ENCODE peak calls at places on chromosome 4, in nine cellular contexts. One of them, this sample, is unnamed.

GRCh38 chr4:183905081-183905592 is at the start of gene STOX2:
- DNase-seq in lower lobe of right lung: peak; percentile 78
- DNase-seq in tibial nerve: peak; percentile 31
- DNase-seq in AG09319: no peak
- DNase-seq in ovary: peak; percentile 83
- DNase-seq in neural crest cell: peak; percentile 79
- DNase-seq in astrocyte of the spinal cord: peak; percentile 40
- DNase-seq in right atrium auricular region: peak; percentile 85
- DNase-seq in fibroblast of lung: peak; percentile 57
- DNase-seq in this sample: peak; percentile 28

GRCh38 chr4:130563185-130563890 is 1467.4 kb downstream of the C4orf33 start:
- DNase-seq in lower lobe of right lung: no peak
- DNase-seq in tibial nerve: peak; percentile 14
- DNase-seq in AG09319: peak; percentile 31
- DNase-seq in ovary: no peak
- DNase-seq in neural crest cell: peak; percentile 30
- DNase-seq in astrocyte of the spinal cord: peak; percentile 78
- DNase-seq in right atrium auricular region: peak; percentile 65
- DNase-seq in fibroblast of lung: peak; percentile 88
- DNase-seq in this sample: peak; percentile 73

GRCh38 chr4:63786181-63786580 is 623.1 kb downstream of the TECRL start:
- DNase-seq in lower lobe of right lung: no peak
- DNase-seq in tibial nerve: no peak
- DNase-seq in AG09319: no peak
- DNase-seq in ovary: no peak
- DNase-seq in neural crest cell: no peak
- DNase-seq in astrocyte of the spinal cord: no peak
- DNase-seq in right atrium auricular region: no peak
- DNase-seq in fibroblast of lung: no peak
- DNase-seq in this sample: no peak

GRCh38 chr4:85475631-85476233 is 782 bp downstream of the ARHGAP24 start:
- DNase-seq in lower lobe of right lung: peak; percentile 60
- DNase-seq in tibial nerve: no peak
- DNase-seq in AG09319: no peak
- DNase-seq in ovary: peak; percentile 55
- DNase-seq in neural crest cell: peak; percentile 37
- DNase-seq in astrocyte of the spinal cord: peak; percentile 33
- DNase-seq in right atrium auricular region: no peak
- DNase-seq in fibroblast of lung: peak; percentile 60
- DNase-seq in this sample: peak; percentile 65

GRCh38 chr4:145815027-145815612 is 123.5 kb downstream of the ZNF827 start:
- DNase-seq in lower lobe of right lung: no peak
- DNase-seq in tibial nerve: no peak
- DNase-seq in AG09319: no peak
- DNase-seq in ovary: no peak
- DNase-seq in neural crest cell: no peak
- DNase-seq in astrocyte of the spinal cord: no peak
- DNase-seq in right atrium auricular region: no peak
- DNase-seq in fibroblast of lung: no peak
- DNase-seq in this sample: no peak

GRCh38 chr4:139492429-139492828 is 38.5 kb downstream of the RAB33B start:
- DNase-seq in lower lobe of right lung: no peak
- DNase-seq in tibial nerve: no peak
- DNase-seq in AG09319: no peak
- DNase-seq in ovary: no peak
- DNase-seq in neural crest cell: no peak
- DNase-seq in astrocyte of the spinal cord: no peak
- DNase-seq in right atrium auricular region: no peak
- DNase-seq in fibroblast of lung: no peak
- DNase-seq in this sample: no peak

GRCh38 chr4:732911-733630 is 27.4 kb downstream of the PCGF3 start:
- DNase-seq in lower lobe of right lung: no peak
- DNase-seq in tibial nerve: no peak
- DNase-seq in AG09319: no peak
- DNase-seq in ovary: no peak
- DNase-seq in neural crest cell: no peak
- DNase-seq in astrocyte of the spinal cord: no peak
- DNase-seq in right atrium auricular region: no peak
- DNase-seq in fibroblast of lung: no peak
- DNase-seq in this sample: no peak

GRCh38 chr4:145565328-145565727 is 53.9 kb upstream of the MMAA start:
- DNase-seq in lower lobe of right lung: no peak
- DNase-seq in tibial nerve: no peak
- DNase-seq in AG09319: no peak
- DNase-seq in ovary: no peak
- DNase-seq in neural crest cell: no peak
- DNase-seq in astrocyte of the spinal cord: no peak
- DNase-seq in right atrium auricular region: no peak
- DNase-seq in fibroblast of lung: no peak
- DNase-seq in this sample: no peak

GRCh38 chr4:89821612-89822011 is 15.3 kb downstream of the SNCA start:
- DNase-seq in lower lobe of right lung: no peak
- DNase-seq in tibial nerve: no peak
- DNase-seq in AG09319: no peak
- DNase-seq in ovary: no peak
- DNase-seq in neural crest cell: no peak
- DNase-seq in astrocyte of the spinal cord: no peak
- DNase-seq in right atrium auricular region: no peak
- DNase-seq in fibroblast of lung: no peak
- DNase-seq in this sample: peak; percentile 4

GRCh38 chr4:134308910-134309309 is 107.3 kb upstream of the PABPC4L start:
- DNase-seq in lower lobe of right lung: no peak
- DNase-seq in tibial nerve: no peak
- DNase-seq in AG09319: no peak
- DNase-seq in ovary: no peak
- DNase-seq in neural crest cell: no peak
- DNase-seq in astrocyte of the spinal cord: no peak
- DNase-seq in right atrium auricular region: no peak
- DNase-seq in fibroblast of lung: no peak
- DNase-seq in this sample: no peak

GRCh38 chr4:83484500-83485431 is at the start of gene ABRAXAS1:
- DNase-seq in lower lobe of right lung: peak; percentile 96
- DNase-seq in tibial nerve: peak; percentile 91
- DNase-seq in AG09319: peak; percentile 79
- DNase-seq in ovary: peak; percentile 95
- DNase-seq in neural crest cell: peak; percentile 87
- DNase-seq in astrocyte of the spinal cord: peak; percentile 93
- DNase-seq in right atrium auricular region: peak; percentile 91
- DNase-seq in fibroblast of lung: peak; percentile 87
- DNase-seq in this sample: peak; percentile 93

GRCh38 chr4:83490876-83491450 is 6.1 kb upstream of the ABRAXAS1 start:
- DNase-seq in lower lobe of right lung: no peak
- DNase-seq in tibial nerve: no peak
- DNase-seq in AG09319: no peak
- DNase-seq in ovary: no peak
- DNase-seq in neural crest cell: no peak
- DNase-seq in astrocyte of the spinal cord: peak; percentile 41
- DNase-seq in right atrium auricular region: no peak
- DNase-seq in fibroblast of lung: peak; percentile 37
- DNase-seq in this sample: peak; percentile 55

GRCh38 chr4:83486457-83487129 is 1.7 kb upstream of the ABRAXAS1 start:
- DNase-seq in lower lobe of right lung: no peak
- DNase-seq in tibial nerve: no peak
- DNase-seq in AG09319: no peak
- DNase-seq in ovary: no peak
- DNase-seq in neural crest cell: no peak
- DNase-seq in astrocyte of the spinal cord: no peak
- DNase-seq in right atrium auricular region: no peak
- DNase-seq in fibroblast of lung: no peak
- DNase-seq in this sample: no peak

DNA sequence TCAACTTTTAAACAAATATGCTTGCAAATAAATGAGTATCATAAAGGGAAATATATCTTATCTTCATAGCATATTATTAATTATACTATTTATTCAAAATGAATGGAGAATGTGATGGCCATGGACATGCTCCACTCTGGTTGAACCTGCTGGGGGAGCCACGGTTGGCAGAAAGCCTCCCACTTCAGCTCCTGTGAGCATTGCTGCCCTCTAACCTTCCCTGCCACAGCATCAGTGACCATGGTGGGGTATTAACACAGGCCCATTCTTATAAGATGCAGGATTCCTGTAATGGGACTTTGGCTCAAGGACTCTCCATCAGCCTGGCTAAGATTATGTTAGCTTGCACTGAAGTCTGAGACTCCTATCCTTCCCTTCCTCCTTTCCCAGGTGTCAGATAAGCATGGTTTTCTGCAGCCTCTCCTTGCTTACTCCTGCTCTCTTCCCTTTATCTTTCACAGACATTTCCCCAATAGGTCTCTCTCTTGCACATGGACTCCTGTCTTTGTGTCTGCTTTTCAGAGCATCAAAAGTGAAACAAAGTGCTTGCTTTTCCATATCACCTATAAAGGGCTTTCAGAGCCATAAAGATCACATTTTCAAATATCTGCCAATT is 4.9 kb upstream of the ABRAXAS1 start:
- DNase-seq in lower lobe of right lung: no peak
- DNase-seq in tibial nerve: no peak
- DNase-seq in AG09319: no peak
- DNase-seq in ovary: no peak
- DNase-seq in neural crest cell: no peak
- DNase-seq in astrocyte of the spinal cord: no peak
- DNase-seq in right atrium auricular region: no peak
- DNase-seq in fibroblast of lung: no peak
- DNase-seq in this sample: no peak
- TF ChIP-seq CTCF in lower lobe of right lung: no peak
- TF ChIP-seq CTCF in tibial nerve: no peak
- TF ChIP-seq CTCF in AG09319: no peak
- TF ChIP-seq CTCF in ovary: no peak
- TF ChIP-seq CTCF in neural crest cell: no peak
- TF ChIP-seq CTCF in astrocyte of the spinal cord: no peak
- TF ChIP-seq CTCF in right atrium auricular region: no peak
- TF ChIP-seq CTCF in fibroblast of lung: no peak
- TF ChIP-seq CTCF in this sample: no peak

GRCh38 chr4:170623899-170624298 is 534.1 kb upstream of the AADAT start:
- DNase-seq in lower lobe of right lung: no peak
- DNase-seq in tibial nerve: no peak
- DNase-seq in AG09319: no peak
- DNase-seq in ovary: no peak
- DNase-seq in neural crest cell: no peak
- DNase-seq in astrocyte of the spinal cord: no peak
- DNase-seq in right atrium auricular region: no peak
- DNase-seq in fibroblast of lung: no peak
- DNase-seq in this sample: peak; percentile 5
- TF ChIP-seq CTCF in lower lobe of right lung: no peak
- TF ChIP-seq CTCF in tibial nerve: no peak
- TF ChIP-seq CTCF in AG09319: no peak
- TF ChIP-seq CTCF in ovary: no peak
- TF ChIP-seq CTCF in neural crest cell: no peak
- TF ChIP-seq CTCF in astrocyte of the spinal cord: no peak
- TF ChIP-seq CTCF in right atrium auricular region: no peak
- TF ChIP-seq CTCF in fibroblast of lung: no peak
- TF ChIP-seq CTCF in this sample: peak; percentile 39

DNA sequence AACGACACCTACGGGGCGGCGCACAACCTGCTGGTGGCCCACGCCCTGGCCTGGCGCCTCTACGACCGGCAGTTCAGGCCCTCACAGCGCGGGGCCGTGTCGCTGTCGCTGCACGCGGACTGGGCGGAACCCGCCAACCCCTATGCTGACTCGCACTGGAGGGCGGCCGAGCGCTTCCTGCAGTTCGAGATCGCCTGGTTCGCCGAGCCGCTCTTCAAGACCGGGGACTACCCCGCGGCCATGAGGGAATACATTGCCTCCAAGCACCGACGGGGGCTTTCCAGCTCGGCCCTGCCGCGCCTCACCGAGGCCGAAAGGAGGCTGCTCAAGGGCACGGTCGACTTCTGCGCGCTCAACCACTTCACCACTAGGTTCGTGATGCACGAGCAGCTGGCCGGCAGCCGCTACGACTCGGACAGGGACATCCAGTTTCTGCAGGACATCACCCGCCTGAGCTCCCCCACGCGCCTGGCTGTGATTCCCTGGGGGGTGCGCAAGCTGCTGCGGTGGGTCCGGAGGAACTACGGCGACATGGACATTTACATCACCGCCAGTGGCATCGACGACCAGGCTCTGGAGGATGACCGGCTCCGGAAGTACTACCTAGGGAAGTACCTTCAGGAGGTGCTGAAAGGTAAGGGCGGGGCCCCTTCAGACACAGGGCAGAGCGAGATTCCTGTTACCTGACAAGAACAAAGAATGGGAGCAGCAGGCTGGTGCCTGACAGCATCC is 11.7 kb downstream of the RPL9 start:
- DNase-seq in lower lobe of right lung: peak; percentile 81
- DNase-seq in tibial nerve: no peak
- DNase-seq in AG09319: no peak
- DNase-seq in ovary: peak; percentile 41
- DNase-seq in neural crest cell: no peak
- DNase-seq in astrocyte of the spinal cord: peak; percentile 57
- DNase-seq in right atrium auricular region: peak; percentile 69
- DNase-seq in fibroblast of lung: peak; percentile 60
- DNase-seq in this sample: peak; percentile 79
- TF ChIP-seq CTCF in lower lobe of right lung: peak; percentile 27
- TF ChIP-seq CTCF in tibial nerve: no peak
- TF ChIP-seq CTCF in AG09319: peak; percentile 29
- TF ChIP-seq CTCF in ovary: no peak
- TF ChIP-seq CTCF in neural crest cell: no peak
- TF ChIP-seq CTCF in astrocyte of the spinal cord: peak; percentile 46
- TF ChIP-seq CTCF in right atrium auricular region: no peak
- TF ChIP-seq CTCF in fibroblast of lung: peak; percentile 9
- TF ChIP-seq CTCF in this sample: peak; percentile 58

GRCh38 chr4:106810122-106810521 is 226.0 kb downstream of the DKK2 start:
- DNase-seq in lower lobe of right lung: no peak
- DNase-seq in tibial nerve: no peak
- DNase-seq in AG09319: no peak
- DNase-seq in ovary: no peak
- DNase-seq in neural crest cell: no peak
- DNase-seq in astrocyte of the spinal cord: no peak
- DNase-seq in right atrium auricular region: no peak
- DNase-seq in fibroblast of lung: no peak
- DNase-seq in this sample: no peak

GRCh38 chr4:106803107-106803506 is 233.0 kb downstream of the DKK2 start:
- DNase-seq in lower lobe of right lung: no peak
- DNase-seq in tibial nerve: no peak
- DNase-seq in AG09319: no peak
- DNase-seq in ovary: no peak
- DNase-seq in neural crest cell: no peak
- DNase-seq in astrocyte of the spinal cord: no peak
- DNase-seq in right atrium auricular region: no peak
- DNase-seq in fibroblast of lung: no peak
- DNase-seq in this sample: peak; percentile 13

GRCh38 chr4:106806158-106806797 is 229.8 kb downstream of the DKK2 start:
- DNase-seq in lower lobe of right lung: no peak
- DNase-seq in tibial nerve: no peak
- DNase-seq in AG09319: no peak
- DNase-seq in ovary: no peak
- DNase-seq in neural crest cell: no peak
- DNase-seq in astrocyte of the spinal cord: no peak
- DNase-seq in right atrium auricular region: no peak
- DNase-seq in fibroblast of lung: no peak
- DNase-seq in this sample: no peak

DNA sequence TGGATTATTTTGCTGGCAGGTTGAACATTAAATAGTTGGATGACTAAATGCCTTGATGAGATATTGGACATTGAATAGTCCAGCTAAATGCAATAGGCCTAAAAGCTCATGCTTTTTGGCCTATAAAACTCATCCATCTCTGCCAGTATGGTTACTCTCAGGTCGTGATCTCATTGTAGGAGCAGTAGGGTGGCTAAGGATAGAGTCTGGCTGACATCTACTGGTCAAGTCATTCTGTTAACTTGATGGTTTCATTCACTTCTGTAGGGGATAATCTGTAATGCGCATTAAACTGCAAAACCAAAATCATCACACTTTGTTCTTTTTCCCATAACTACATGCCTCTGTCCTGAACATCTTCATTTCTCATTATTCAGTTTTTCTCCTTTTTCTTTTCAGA is 227.0 kb downstream of the DKK2 start:
- DNase-seq in lower lobe of right lung: no peak
- DNase-seq in tibial nerve: no peak
- DNase-seq in AG09319: peak; percentile 34
- DNase-seq in ovary: no peak
- DNase-seq in neural crest cell: no peak
- DNase-seq in astrocyte of the spinal cord: peak; percentile 57
- DNase-seq in right atrium auricular region: no peak
- DNase-seq in fibroblast of lung: peak; percentile 34
- DNase-seq in this sample: peak; percentile 84
- TF ChIP-seq CTCF in lower lobe of right lung: peak; percentile 29
- TF ChIP-seq CTCF in tibial nerve: no peak
- TF ChIP-seq CTCF in AG09319: peak; percentile 56
- TF ChIP-seq CTCF in ovary: no peak
- TF ChIP-seq CTCF in neural crest cell: peak; percentile 53
- TF ChIP-seq CTCF in astrocyte of the spinal cord: peak; percentile 54
- TF ChIP-seq CTCF in right atrium auricular region: no peak
- TF ChIP-seq CTCF in fibroblast of lung: peak; percentile 42
- TF ChIP-seq CTCF in this sample: peak; percentile 71